ENCODE peak calls at places on chromosomes 7 and 10, in eight cellular contexts. L, K, N, Q, T, F, S and X are unnamed samples.

GRCh38 chr7:41313171-41313570 is 389.7 kb downstream of the INHBA start:
- DNase-seq in L (no peak), N (no peak), S (no peak), Q (no peak), T (no peak), F (no peak), K (peak), X (no peak)

GRCh38 chr7:128889121-128889520 is 21.4 kb downstream of the KCP start:
- DNase-seq in S (no peak), F (peak), L (no peak), N (no peak), K (no peak), Q (no peak), T (no peak), X (no peak)

GRCh38 chr10:110081914-110082313 is 74.1 kb downstream of the ADD3 start:
- DNase-seq in L (no peak), K (no peak), N (no peak), F (no peak), T (no peak), S (peak), Q (peak), X (no peak)

GRCh38 chr7:154868901-154869300 is 134.0 kb downstream of the PAXIP1 start:
- DNase-seq in S (no peak), L (no peak), F (peak), Q (peak), N (no peak), T (peak), K (no peak), X (no peak)

GRCh38 chr7:44724276-44724675 is 24.4 kb upstream of the ZMIZ2 start:
- DNase-seq in T (no peak), L (peak), Q (no peak), N (no peak), S (no peak), K (no peak), F (peak), X (no peak)

GRCh38 chr10:1652151-1652550 is 85.2 kb downstream of the ADARB2 start:
- DNase-seq in Q (no peak), L (no peak), K (no peak), N (peak), F (no peak), T (no peak), S (no peak), X (no peak)

GRCh38 chr10:124285587-124286527 is 132.9 kb downstream of the OAT start:
- DNase-seq in L (peak), T (no peak), N (no peak), K (no peak), Q (peak), F (peak), S (no peak), X (no peak)

GRCh38 chr7:69840248-69840647 is 242.0 kb downstream of the AUTS2 start:
- DNase-seq in F (no peak), Q (no peak), L (peak), K (no peak), S (no peak), N (no peak), T (no peak), X (peak)

GRCh38 chr7:17608114-17608833 is 309.8 kb downstream of the AHR start:
- DNase-seq in Q (no peak), L (peak), K (peak), S (no peak), N (no peak), F (no peak), T (no peak), X (no peak)

GRCh38 chr7:80097756-80098155 is 36.9 kb upstream of the GNAI1 start:
- DNase-seq in L (no peak), F (no peak), S (no peak), K (no peak), Q (no peak), T (no peak), N (no peak), X (no peak)

GRCh38 chr7:101436857-101437576 is 74.3 kb downstream of the COL26A1 start:
- DNase-seq in L (no peak), K (no peak), Q (no peak), T (peak), F (no peak), N (no peak), S (no peak), X (peak)

GRCh38 chr10:92969151-92969550 is 91.4 kb upstream of the CYP26C1 start:
- DNase-seq in N (no peak), L (no peak), S (no peak), F (no peak), T (no peak), K (peak), Q (no peak), X (no peak)

GRCh38 chr10:110802551-110803238 is 69.0 kb upstream of the PDCD4 start:
- DNase-seq in F (peak), S (peak), N (peak), L (no peak), Q (peak), T (no peak), K (peak), X (peak)

GRCh38 chr10:92436611-92437010 is 137.3 kb downstream of the IDE start:
- DNase-seq in L (no peak), N (no peak), Q (no peak), K (no peak), S (no peak), F (no peak), T (no peak), X (no peak)

GRCh38 chr7:29485376-29486190 is 78.1 kb upstream of the PRR15 start:
- DNase-seq in Q (no peak), T (no peak), F (no peak), L (no peak), S (no peak), K (no peak), N (no peak), X (no peak)

GRCh38 chr7:50552139-50552538 is 13.1 kb downstream of the DDC start:
- DNase-seq in F (no peak), Q (no peak), L (no peak), T (no peak), N (no peak), K (no peak), S (no peak), X (no peak)

GRCh38 chr7:122790132-122790531 is 87.4 kb upstream of the RNF148 start:
- DNase-seq in F (no peak), S (no peak), Q (no peak), K (no peak), L (no peak), N (no peak), T (no peak), X (no peak)

GRCh38 chr10:129972145-129972965 is 8.3 kb upstream of the EBF3 start:
- DNase-seq in Q (peak), T (peak), L (no peak), S (peak), N (no peak), K (no peak), F (peak), X (no peak)

GRCh38 chr10:73586583-73586984 is 4.6 kb downstream of the USP54 start:
- DNase-seq in K (peak), L (no peak), F (no peak), S (no peak), N (no peak), Q (no peak), T (no peak), X (no peak)

GRCh38 chr10:33335800-33336605 is 1.5 kb upstream of the NRP1 start:
- DNase-seq in Q (peak), S (peak), N (no peak), L (no peak), K (peak), T (peak), F (peak), X (peak)

GRCh38 chr7:22980422-22980821 is 33.5 kb downstream of the HYCC1 start:
- DNase-seq in T (no peak), N (no peak), L (peak), Q (no peak), S (no peak), K (peak), F (no peak), X (no peak)

GRCh38 chr7:432933-433332 is 86.7 kb downstream of the PDGFA start:
- DNase-seq in N (no peak), L (no peak), S (no peak), K (no peak), T (no peak), Q (no peak), F (no peak), X (no peak)

GRCh38 chr7:105136221-105136620 is 122.2 kb downstream of the KMT2E start:
- DNase-seq in N (no peak), S (no peak), T (peak), F (no peak), Q (no peak), L (no peak), K (no peak), X (no peak)

GRCh38 chr10:89471110-89471814 is 56.9 kb downstream of the IFIT5 start:
- DNase-seq in Q (no peak), S (no peak), F (no peak), L (no peak), T (no peak), K (peak), N (no peak), X (no peak)

GRCh38 chr10:43739171-43739570 is 90.5 kb upstream of the ZNF32 start:
- DNase-seq in K (no peak), F (no peak), N (no peak), Q (no peak), S (no peak), L (no peak), T (no peak), X (no peak)

GRCh38 chr7:37391791-37392672 is 56.6 kb downstream of the ELMO1 start:
- DNase-seq in Q (peak), L (no peak), T (no peak), F (no peak), S (no peak), N (peak), K (no peak), X (peak)

GRCh38 chr7:54831046-54831643 is 72.1 kb upstream of the SEC61G start:
- DNase-seq in F (no peak), L (no peak), K (peak), S (no peak), T (no peak), N (no peak), Q (no peak), X (no peak)

GRCh38 chr10:50990568-50991495 is 83.5 kb upstream of the PRKG1 start:
- DNase-seq in L (no peak), S (peak), K (peak), F (no peak), T (peak), N (no peak), Q (peak), X (peak)

GRCh38 chr7:9890092-9890491 is 1083.6 kb upstream of the PHF14 start:
- DNase-seq in L (no peak), T (peak), S (no peak), K (no peak), F (peak), Q (no peak), N (no peak), X (peak)

GRCh38 chr10:131928248-131929095 is 27.7 kb downstream of the PPP2R2D start:
- DNase-seq in Q (no peak), K (peak), N (no peak), T (no peak), L (no peak), F (peak), S (no peak), X (no peak)

DNA sequence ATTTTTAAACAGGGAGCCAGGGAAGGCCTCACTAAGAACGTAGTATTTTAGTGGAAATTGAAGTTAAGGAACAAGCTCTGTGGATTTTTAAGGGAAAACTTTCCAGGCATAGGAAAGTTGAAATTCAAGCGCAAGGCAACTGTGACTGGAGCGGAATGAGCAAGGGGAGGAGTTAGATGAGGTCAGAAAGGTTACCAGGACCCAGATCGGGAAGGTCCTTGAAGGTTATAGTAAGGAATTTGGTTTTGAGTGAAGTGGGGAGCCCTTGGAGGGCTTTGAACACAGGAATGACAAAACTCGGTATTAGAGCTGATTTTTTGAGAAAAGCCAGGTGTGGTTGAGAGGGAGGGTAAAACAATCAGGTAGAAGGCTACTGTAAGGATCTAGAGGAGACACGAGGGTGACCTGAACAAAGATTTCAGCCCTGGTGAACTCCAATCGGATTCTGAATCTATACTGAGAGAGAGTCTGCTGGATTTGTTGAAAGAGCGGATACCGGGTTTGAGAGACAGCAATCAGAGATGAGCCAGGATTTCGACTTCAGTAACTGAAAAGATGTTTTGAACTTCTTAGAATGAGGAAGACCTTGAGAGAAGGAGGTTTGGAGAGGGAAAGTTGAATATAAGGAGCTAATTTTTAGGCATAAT is 1013.9 kb downstream of the NRG3 start:
- DNase-seq in S (no peak), Q (no peak), F (no peak), N (no peak), L (no peak), T (peak), K (no peak), X (no peak)
- H3K4me3 ChIP-seq in S (no peak), Q (no peak), F (no peak), N (no peak), L (no peak), T (no peak), K (no peak), X (no peak)

GRCh38 chr7:10934292-10934691 is 39.4 kb upstream of the PHF14 start:
- DNase-seq in S (no peak), L (no peak), Q (no peak), N (no peak), F (no peak), K (peak), T (no peak), X (no peak)
- H3K27ac ChIP-seq in S (no peak), L (no peak), Q (no peak), N (no peak), F (no peak), K (peak), T (no peak), X (no peak)

GRCh38 chr10:113718974-113719822 is 32.3 kb upstream of the PLEKHS1 start:
- DNase-seq in S (no peak), Q (no peak), T (no peak), L (no peak), N (no peak), F (no peak), K (no peak), X (no peak)

GRCh38 chr10:113716109-113717010 is 35.1 kb upstream of the PLEKHS1 start:
- DNase-seq in F (no peak), L (no peak), Q (no peak), T (no peak), N (no peak), S (no peak), K (no peak), X (no peak)

GRCh38 chr10:113720386-113720785 is 31.1 kb upstream of the PLEKHS1 start:
- DNase-seq in K (no peak), Q (no peak), T (no peak), S (no peak), F (no peak), L (no peak), N (no peak), X (no peak)
- H3K4me3 ChIP-seq in K (no peak), Q (no peak), T (no peak), S (no peak), F (no peak), L (no peak), N (no peak), X (no peak)

DNA sequence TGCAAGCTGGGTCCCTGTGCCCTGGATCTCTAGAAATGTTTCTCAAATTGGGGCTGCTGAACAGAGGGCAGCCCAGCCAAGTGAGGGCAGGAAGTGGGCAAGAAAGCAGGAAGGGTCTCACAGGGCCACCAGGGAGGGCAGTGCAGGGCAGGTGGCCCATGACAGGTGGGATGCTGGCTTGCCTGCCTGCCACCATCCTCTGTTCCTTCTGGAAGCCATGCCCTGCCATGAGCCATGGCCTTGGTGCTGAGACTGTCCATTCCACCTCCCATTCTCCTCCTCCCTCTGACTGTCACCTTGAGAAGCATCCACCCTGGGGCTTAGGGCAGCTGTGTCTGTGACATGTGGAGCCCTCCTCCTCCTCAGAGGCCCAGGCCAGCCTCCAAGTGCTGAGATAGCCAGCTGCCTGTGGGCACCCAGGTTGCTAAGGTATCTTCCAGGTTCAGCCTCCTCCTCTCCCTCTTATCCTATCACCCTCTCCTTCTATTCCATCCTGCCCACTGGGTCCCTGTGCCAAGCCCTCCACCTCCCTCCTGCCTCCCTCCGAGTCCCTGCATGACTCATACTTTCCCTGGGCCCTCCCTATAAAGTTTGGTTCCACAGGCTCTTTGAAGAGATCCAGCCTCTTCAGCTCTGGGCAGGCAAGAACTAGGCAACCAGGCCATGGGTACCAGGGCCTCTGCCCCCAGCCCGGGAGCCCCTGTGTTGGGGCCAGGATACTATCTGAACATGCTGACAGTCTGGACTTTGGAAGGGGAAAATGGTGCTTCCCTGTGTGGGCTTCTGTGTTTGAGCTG is 1.3 kb downstream of the VSIR start:
- DNase-seq in S (peak), L (no peak), F (no peak), Q (peak), K (peak), T (no peak), N (no peak), X (peak)
- H3K27ac ChIP-seq in S (peak), L (no peak), F (peak), Q (peak), K (peak), T (no peak), N (peak), X (no peak)

GRCh38 chr7:27098493-27099223 is 2.9 kb upstream of the HOXA1 start:
- DNase-seq in S (no peak), T (peak), N (no peak), K (peak), Q (peak), F (no peak), L (no peak), X (no peak)

GRCh38 chr7:27100601-27101187 is 1.8 kb downstream of the HOXA2 start:
- DNase-seq in K (peak), T (peak), S (no peak), N (no peak), F (no peak), Q (no peak), L (no peak), X (no peak)

GRCh38 chr7:27099839-27100225 is 2.7 kb downstream of the HOXA2 start:
- DNase-seq in K (peak), S (no peak), T (no peak), N (no peak), L (no peak), Q (no peak), F (no peak), X (no peak)

GRCh38 chr7:27097686-27098492 is 2.1 kb upstream of the HOXA1 start:
- DNase-seq in N (no peak), K (peak), F (no peak), S (no peak), T (peak), Q (peak), L (no peak), X (no peak)

DNA sequence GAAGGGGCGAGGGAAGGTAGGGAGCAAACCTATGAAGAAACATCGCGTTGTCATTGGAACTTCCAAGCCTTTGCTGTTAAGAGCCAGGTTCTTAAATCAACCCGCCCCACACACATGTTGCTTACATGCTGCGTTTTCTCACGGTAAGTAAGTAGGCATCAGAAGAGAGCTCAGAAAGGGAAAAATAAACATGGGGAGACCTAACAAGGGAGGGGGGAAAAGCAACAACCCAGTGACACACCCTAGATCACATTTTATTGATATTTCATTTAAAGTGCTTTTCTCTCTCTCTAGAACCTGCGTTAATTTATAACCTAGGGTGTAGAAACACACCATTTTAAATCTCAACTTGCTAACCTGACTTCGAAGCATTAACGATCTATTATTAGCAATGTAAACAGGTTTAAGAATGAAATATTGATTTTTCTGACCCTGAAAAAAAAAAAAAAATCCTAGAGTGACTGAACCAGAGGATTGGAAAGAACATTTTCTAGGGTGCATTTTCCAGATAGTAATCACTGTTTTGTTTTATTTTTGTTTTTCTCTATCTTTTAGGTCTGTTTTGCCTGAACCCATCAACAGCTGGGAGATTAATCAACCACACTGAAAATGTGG is 3.2 kb downstream of the HOXA2 start:
- DNase-seq in F (no peak), S (no peak), T (no peak), L (no peak), N (no peak), Q (no peak), K (peak), X (no peak)
- H3K4me3 ChIP-seq in F (no peak), S (peak), T (no peak), L (no peak), N (no peak), Q (peak), K (peak), X (no peak)

DNA sequence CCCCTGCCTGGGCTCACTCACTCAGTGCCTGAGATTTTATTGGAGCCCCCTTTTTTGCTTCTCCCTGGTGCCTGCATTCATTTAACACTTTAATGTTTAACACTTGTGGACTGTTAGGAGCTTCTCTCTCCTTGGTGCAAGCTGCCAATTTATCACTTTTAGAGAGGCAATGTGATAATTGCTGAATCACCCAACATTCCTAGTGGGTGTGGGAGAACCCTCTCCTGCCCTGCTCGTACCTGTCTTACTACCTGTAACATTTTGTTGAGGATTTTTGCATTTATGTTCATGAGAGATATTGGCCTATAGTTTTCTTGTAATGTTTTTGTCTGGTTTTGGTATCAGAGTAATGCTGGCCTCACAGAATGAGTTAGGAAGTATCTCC is 13.2 kb downstream of the STAM start:
- DNase-seq in T (no peak), S (no peak), N (no peak), F (no peak), L (no peak), Q (no peak), K (no peak), X (no peak)
- H3K27ac ChIP-seq in T (no peak), S (no peak), N (no peak), F (no peak), L (no peak), Q (no peak), K (no peak), X (no peak)